ENCODE peak calls at places on chromosomes 2 and 18, in five cellular contexts. Y, P, X, C and I are unnamed samples. For H3K36me3 and H3K27me3, the result is how much of the 10 kb centered on the place peaks cover.

GRCh38 chr2:240449764-240450531 is 14.5 kb downstream of the GPC1 start:
- DNase-seq in C (no peak), P (no peak), Y (no peak), X (peak), I (no peak)

GRCh38 chr2:181471783-181472182 is 14.6 kb downstream of the ITGA4 start:
- DNase-seq in X (no peak), P (no peak), C (no peak), Y (no peak), I (no peak)

GRCh38 chr18:79427368-79428225 is 31.9 kb downstream of the NFATC1 start:
- DNase-seq in Y (no peak), C (no peak), X (no peak), P (no peak), I (no peak)

GRCh38 chr18:22503803-22504202 is 86.1 kb upstream of the CTAGE1 start:
- DNase-seq in C (peak), X (no peak), Y (no peak), P (peak), I (no peak)

GRCh38 chr18:58671122-58671940 is at the start of gene MALT1:
- DNase-seq in X (peak), Y (peak), C (peak), P (peak), I (peak)

GRCh38 chr2:113228991-113229716 is 49.6 kb downstream of the PAX8 start:
- DNase-seq in X (no peak), Y (no peak), P (no peak), C (no peak), I (no peak)

GRCh38 chr2:80292474-80292873 is 12.1 kb downstream of the LRRTM1 start:
- DNase-seq in X (no peak), C (no peak), P (no peak), Y (no peak), I (no peak)

GRCh38 chr2:132667716-132668115 is 2.3 kb downstream of the LYPD1 start:
- DNase-seq in C (no peak), X (no peak), Y (no peak), P (no peak), I (no peak)

GRCh38 chr2:68119504-68119903 is 38.2 kb upstream of the PNO1 start:
- DNase-seq in X (no peak), C (no peak), Y (no peak), P (no peak), I (no peak)

GRCh38 chr18:46067431-46068007 is 4.5 kb downstream of the PSTPIP2 start:
- DNase-seq in X (no peak), C (no peak), P (no peak), Y (no peak), I (no peak)

GRCh38 chr2:159801925-159802324 is 3.9 kb upstream of the CD302 start:
- DNase-seq in Y (no peak), C (no peak), P (no peak), X (no peak), I (no peak)

GRCh38 chr2:71453404-71454220 is at the start of gene DYSF:
- DNase-seq in P (no peak), X (peak), Y (peak), C (peak), I (peak)

GRCh38 chr2:71455011-71455740 is 1.8 kb downstream of the DYSF start:
- DNase-seq in C (no peak), Y (no peak), P (no peak), X (no peak), I (no peak)

GRCh38 chr2:71451695-71452094 is 1.7 kb upstream of the DYSF start:
- DNase-seq in C (no peak), X (no peak), P (no peak), Y (no peak), I (no peak)

GRCh38 chr2:71454221-71455010 is 1.1 kb downstream of the DYSF start:
- DNase-seq in P (no peak), C (peak), X (no peak), Y (no peak), I (no peak)

DNA sequence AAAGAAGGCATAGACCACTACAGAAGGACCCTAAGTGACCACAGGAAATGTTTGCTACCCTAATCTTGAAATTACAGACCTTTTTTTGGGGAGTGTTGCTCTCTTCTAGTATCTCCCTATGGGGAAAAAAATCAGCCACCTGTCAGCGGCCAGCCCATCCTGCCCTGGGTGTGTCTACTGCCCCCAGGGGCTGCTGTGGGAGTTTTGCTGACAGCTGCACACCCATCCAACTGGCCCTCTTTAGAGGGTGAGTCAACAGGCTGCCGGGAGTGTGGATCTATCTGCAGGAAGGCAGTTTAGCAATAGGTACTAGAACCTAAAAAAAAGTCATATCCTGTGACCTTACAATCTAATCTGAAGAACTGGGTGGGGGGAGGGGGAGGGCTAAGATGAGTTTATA is 796 bp upstream of the DYSF start:
- DNase-seq in X (peak), C (peak), P (no peak), Y (no peak), I (peak)
- H3K4me3 ChIP-seq in X (no peak), C (peak), P (no peak), Y (no peak), I (no peak)

DNA sequence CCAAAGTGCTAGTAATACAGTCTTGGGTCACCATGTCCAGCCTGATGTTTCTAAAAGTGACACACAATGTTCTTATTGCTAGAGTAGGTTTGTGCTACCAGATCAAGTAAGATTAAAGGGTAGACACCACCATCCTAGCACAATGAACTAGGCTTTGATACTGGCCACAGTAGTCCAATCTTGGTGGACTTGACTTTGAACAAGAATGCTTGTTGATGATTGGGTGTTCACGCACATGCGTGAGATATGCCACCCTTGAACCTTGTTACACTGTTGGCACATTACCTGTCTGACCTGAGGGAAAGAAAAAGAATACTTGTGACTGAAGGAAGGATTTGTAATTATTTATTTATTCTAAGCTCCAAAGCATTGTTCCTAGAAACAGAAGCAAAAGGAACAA is 72.1 kb upstream of the EMILIN2 start:
- DNase-seq in X (no peak), P (no peak), C (no peak), Y (no peak), I (no peak)
- H3K36me3 ChIP-seq in X (half or more), P (under half), C (half or more), Y (half or more), I (half or more)

DNA sequence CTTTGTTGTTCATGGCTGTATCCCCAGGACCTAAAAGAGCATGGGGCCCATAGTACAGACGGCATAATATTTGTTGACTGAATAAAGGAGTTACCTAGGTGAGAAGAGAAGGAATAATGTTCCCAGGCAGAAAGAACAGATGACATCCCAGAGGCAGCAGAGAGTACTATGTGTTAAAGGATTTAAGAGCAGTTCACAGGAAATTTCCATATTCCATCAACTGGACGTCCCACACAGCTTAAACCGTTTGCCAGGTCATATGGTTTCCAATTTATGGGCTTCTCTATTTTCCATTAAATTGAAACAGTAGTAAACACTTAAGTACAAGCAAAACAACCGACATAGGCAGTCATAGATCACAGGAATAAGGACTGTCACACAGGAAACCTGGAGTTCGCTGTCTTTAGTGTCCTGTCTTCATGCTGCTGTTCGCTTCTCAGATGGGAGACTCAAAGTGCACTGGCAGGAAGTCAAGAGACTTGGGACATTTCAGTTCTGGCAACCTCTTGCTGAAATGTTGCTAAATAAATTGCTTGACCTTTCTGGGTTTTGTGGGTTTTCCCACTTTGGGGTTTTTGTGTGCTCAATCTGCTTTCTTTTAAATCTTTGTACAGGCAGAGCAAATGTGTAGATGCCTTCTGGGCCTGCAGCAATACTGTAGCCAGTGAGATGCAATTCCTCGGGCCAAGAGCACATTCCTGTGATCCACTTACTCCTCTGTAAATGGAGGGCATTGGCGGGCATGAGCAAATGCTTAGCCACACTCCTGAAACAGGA is 5.8 kb upstream of the PIEZO2 start:
- DNase-seq in P (no peak), X (no peak), C (no peak), Y (no peak), I (no peak)
- H3K27me3 ChIP-seq in P (under half), X (under half), C (half or more), Y (under half), I (under half)

DNA sequence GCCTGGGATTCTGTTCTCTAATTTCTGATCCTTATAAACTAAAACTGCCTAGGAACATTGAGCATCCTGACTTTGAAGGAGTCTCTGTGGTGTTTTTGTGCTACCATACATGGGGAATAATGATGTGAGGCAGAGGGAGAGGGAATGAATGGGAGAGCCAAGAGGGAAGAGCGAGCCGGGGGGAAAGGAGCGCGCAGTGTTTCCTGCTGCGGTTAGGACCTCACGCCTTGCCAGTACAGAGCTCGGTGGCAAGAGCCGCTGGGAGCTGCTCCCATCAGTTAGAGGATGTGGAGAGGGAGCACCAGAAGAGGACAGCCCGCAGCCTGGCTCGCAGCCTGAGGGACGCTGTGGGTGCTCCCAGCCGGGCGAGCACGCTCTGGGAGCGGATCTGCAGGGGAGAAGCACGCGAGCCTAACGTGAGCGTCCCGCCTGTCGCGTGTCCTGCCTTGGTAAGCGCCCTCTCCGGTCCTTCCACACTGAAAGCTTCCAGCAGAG is 114.7 kb downstream of the FAM210A start:
- DNase-seq in P (no peak), C (peak), X (peak), Y (no peak), I (peak)
- H3K4me3 ChIP-seq in P (no peak), C (peak), X (peak), Y (peak), I (peak)

GRCh38 chr2:174224665-174225288 is 23.6 kb downstream of the OLA1 start:
- DNase-seq in P (no peak), Y (no peak), C (no peak), X (no peak), I (no peak)
- H3K36me3 ChIP-seq in P (under half), Y (under half), C (under half), X (under half), I (half or more)

GRCh38 chr2:108929896-108930425 is 59.1 kb downstream of the EDAR start:
- DNase-seq in X (no peak), P (no peak), Y (no peak), C (no peak), I (no peak)

GRCh38 chr2:108928660-108929377 is 60.2 kb downstream of the EDAR start:
- DNase-seq in P (no peak), Y (no peak), C (no peak), X (no peak), I (no peak)

GRCh38 chr2:108932736-108933135 is 56.3 kb downstream of the EDAR start:
- DNase-seq in Y (no peak), X (no peak), C (no peak), P (no peak), I (no peak)

GRCh38 chr2:108933691-108934117 is 55.3 kb downstream of the EDAR start:
- DNase-seq in Y (no peak), C (peak), P (no peak), X (peak), I (no peak)

DNA sequence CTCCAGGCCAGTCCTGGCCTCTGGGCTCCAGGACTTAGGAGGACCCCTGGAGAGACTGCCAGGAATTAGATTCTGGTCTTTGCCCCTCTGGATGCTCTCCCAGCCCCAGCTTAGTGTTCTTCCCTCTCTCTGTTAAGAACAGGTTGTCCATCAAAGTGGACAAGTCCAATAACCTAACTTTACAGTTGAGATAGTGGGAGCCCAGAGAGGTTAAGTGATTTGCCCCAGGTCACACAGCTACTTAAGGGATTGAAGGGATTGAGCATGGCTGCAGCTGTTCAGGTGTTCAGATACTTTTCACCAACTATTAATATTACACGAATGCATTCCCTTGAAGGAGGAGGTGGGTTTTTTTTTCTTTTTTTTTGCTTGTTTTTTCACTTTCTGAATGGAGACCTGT is 57.6 kb downstream of the EDAR start:
- DNase-seq in C (no peak), X (no peak), Y (no peak), P (no peak), I (no peak)
- H3K27me3 ChIP-seq in C (under half), X (under half), Y (under half), P (under half), I (under half)

GRCh38 chr2:20222769-20223344 is 2.1 kb downstream of the SDC1 start:
- DNase-seq in C (no peak), P (no peak), Y (peak), X (peak), I (no peak)
- H3K4me3 ChIP-seq in C (peak), P (peak), Y (peak), X (peak), I (no peak)